ENCODE peak calls at places on chromosomes 4 and X, in five cellular contexts. One of them, this sample, is unnamed.

GRCh38 chrX:20412871-20413486 is 146.3 kb upstream of the RPS6KA3 start:
- DNase-seq in cardiac fibroblast: no peak
- DNase-seq in Peyer's patch: peak
- DNase-seq in endothelial cell of umbilical vein: no peak
- DNase-seq in tibial artery: peak
- DNase-seq in this sample: peak

GRCh38 chr4:13126976-13127910 is 356.9 kb downstream of the RAB28 start:
- DNase-seq in Peyer's patch: no peak
- DNase-seq in endothelial cell of umbilical vein: no peak
- DNase-seq in tibial artery: no peak
- DNase-seq in cardiac fibroblast: no peak
- DNase-seq in this sample: no peak

GRCh38 chrX:153953892-153954617 is 9.6 kb upstream of the RENBP start:
- DNase-seq in tibial artery: no peak
- DNase-seq in cardiac fibroblast: no peak
- DNase-seq in Peyer's patch: no peak
- DNase-seq in endothelial cell of umbilical vein: no peak
- DNase-seq in this sample: no peak

GRCh38 chr4:152606800-152607577 is 71.1 kb upstream of the FBXW7 start:
- DNase-seq in cardiac fibroblast: no peak
- DNase-seq in endothelial cell of umbilical vein: no peak
- DNase-seq in tibial artery: no peak
- DNase-seq in Peyer's patch: no peak
- DNase-seq in this sample: no peak

GRCh38 chr4:185634066-185634652 is 98.9 kb upstream of the PDLIM3 start:
- DNase-seq in tibial artery: no peak
- DNase-seq in cardiac fibroblast: peak
- DNase-seq in Peyer's patch: no peak
- DNase-seq in endothelial cell of umbilical vein: no peak
- DNase-seq in this sample: no peak

GRCh38 chrX:33128048-33128805 is 83.1 kb downstream of the DMD start:
- DNase-seq in Peyer's patch: no peak
- DNase-seq in tibial artery: no peak
- DNase-seq in endothelial cell of umbilical vein: no peak
- DNase-seq in cardiac fibroblast: no peak
- DNase-seq in this sample: no peak

GRCh38 chr4:80309301-80310004 is 26.1 kb upstream of the CFAP299 start:
- DNase-seq in endothelial cell of umbilical vein: peak
- DNase-seq in cardiac fibroblast: peak
- DNase-seq in Peyer's patch: no peak
- DNase-seq in tibial artery: no peak
- DNase-seq in this sample: no peak

GRCh38 chrX:135295238-135295943 is 13.9 kb upstream of the ETDC start:
- DNase-seq in tibial artery: peak
- DNase-seq in endothelial cell of umbilical vein: peak
- DNase-seq in Peyer's patch: peak
- DNase-seq in cardiac fibroblast: peak
- DNase-seq in this sample: no peak

GRCh38 chr4:161767116-161767515 is 396.7 kb downstream of the FSTL5 start:
- DNase-seq in tibial artery: no peak
- DNase-seq in endothelial cell of umbilical vein: no peak
- DNase-seq in cardiac fibroblast: peak
- DNase-seq in Peyer's patch: no peak
- DNase-seq in this sample: no peak

GRCh38 chr4:139828966-139829662 is 163.5 kb downstream of the MGST2 start:
- DNase-seq in Peyer's patch: no peak
- DNase-seq in cardiac fibroblast: no peak
- DNase-seq in tibial artery: no peak
- DNase-seq in endothelial cell of umbilical vein: no peak
- DNase-seq in this sample: no peak

GRCh38 chrX:100995469-100995868 is 26.0 kb downstream of the ARL13A start:
- DNase-seq in endothelial cell of umbilical vein: peak
- DNase-seq in tibial artery: no peak
- DNase-seq in cardiac fibroblast: peak
- DNase-seq in Peyer's patch: no peak
- DNase-seq in this sample: no peak

GRCh38 chrX:74613350-74614192 is 853 bp downstream of the RLIM start:
- DNase-seq in tibial artery: no peak
- DNase-seq in cardiac fibroblast: peak
- DNase-seq in endothelial cell of umbilical vein: peak
- DNase-seq in Peyer's patch: peak
- DNase-seq in this sample: no peak
- TF ChIP-seq CTCF in tibial artery: no peak
- TF ChIP-seq CTCF in cardiac fibroblast: peak
- TF ChIP-seq CTCF in endothelial cell of umbilical vein: no peak
- TF ChIP-seq CTCF in Peyer's patch: no peak
- TF ChIP-seq CTCF in this sample: no peak

GRCh38 chrX:15298201-15298600 is 17.2 kb downstream of the ASB11 start:
- DNase-seq in tibial artery: no peak
- DNase-seq in cardiac fibroblast: peak
- DNase-seq in endothelial cell of umbilical vein: peak
- DNase-seq in Peyer's patch: no peak
- DNase-seq in this sample: no peak

GRCh38 chrX:15298780-15299179 is 16.7 kb downstream of the ASB11 start:
- DNase-seq in endothelial cell of umbilical vein: no peak
- DNase-seq in cardiac fibroblast: no peak
- DNase-seq in tibial artery: no peak
- DNase-seq in Peyer's patch: no peak
- DNase-seq in this sample: no peak

GRCh38 chrX:15301924-15302323 is 13.5 kb downstream of the ASB11 start:
- DNase-seq in tibial artery: peak
- DNase-seq in Peyer's patch: peak
- DNase-seq in cardiac fibroblast: peak
- DNase-seq in endothelial cell of umbilical vein: no peak
- DNase-seq in this sample: no peak

DNA sequence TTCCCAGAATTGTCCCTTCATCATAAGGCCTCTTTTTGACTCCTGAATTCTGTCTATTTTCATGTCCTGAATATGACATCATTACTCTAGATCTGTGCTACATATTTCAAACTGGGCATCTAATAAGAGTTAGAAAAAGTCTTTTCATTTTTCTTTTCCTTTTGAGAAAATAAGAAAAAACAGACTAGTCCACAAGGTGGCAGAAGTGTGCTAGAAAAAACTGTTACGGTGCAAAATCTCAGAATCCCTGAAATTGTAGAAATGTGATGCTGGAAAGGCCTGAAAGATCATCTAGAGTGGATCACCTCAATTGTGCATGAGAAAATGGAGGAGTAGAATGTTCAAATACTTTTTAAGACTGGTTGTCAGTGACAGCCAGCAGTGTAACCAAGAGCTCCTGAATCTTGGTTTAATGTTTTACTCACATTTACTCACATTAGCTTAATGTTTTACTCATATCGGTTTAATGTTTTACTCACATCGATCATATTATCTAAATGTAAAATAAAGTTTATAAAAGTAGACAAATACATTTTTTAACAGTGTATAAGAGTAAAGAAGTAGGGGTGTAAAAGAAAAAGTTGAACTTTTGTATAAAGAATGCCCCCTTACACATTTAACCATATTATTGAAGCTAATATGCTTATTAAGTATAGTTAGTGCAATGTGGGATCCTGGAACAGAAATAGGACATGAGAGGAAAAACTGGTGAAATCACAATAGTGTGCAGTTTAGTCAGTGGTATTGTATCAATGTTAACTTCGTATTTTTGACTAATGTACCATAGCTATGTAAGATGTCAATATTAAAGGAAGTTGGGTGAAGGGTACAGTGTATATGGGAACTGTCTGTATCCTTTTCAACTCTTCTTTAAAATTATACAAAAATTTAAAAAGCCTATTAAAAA is 15.2 kb downstream of the ASB11 start:
- DNase-seq in Peyer's patch: no peak
- DNase-seq in endothelial cell of umbilical vein: peak
- DNase-seq in cardiac fibroblast: peak
- DNase-seq in tibial artery: no peak
- DNase-seq in this sample: no peak
- TF ChIP-seq CTCF in Peyer's patch: peak
- TF ChIP-seq CTCF in endothelial cell of umbilical vein: peak
- TF ChIP-seq CTCF in cardiac fibroblast: peak
- TF ChIP-seq CTCF in tibial artery: peak
- TF ChIP-seq CTCF in this sample: peak

DNA sequence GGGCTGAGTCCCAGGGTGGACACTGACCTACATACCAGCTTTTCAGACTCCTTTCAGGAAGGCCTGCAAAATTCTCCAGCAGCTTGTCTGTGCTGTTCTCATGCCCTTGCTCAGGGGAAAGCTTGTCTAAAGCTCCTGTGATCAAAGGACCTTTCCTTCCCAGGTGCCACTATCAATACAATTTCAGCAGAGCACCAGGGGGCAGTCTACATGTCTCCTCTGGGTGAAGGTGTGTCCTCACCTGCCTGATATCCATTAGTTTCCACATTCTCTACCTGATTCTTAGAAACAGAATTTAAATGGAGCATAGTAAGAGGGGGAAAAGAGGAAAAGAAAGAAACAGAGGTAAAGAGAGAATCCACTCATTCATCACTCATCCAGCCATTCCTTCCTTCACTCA is 114.2 kb downstream of the PPARGC1A start:
- DNase-seq in endothelial cell of umbilical vein: no peak
- DNase-seq in cardiac fibroblast: no peak
- DNase-seq in Peyer's patch: peak
- DNase-seq in tibial artery: no peak
- DNase-seq in this sample: no peak
- TF ChIP-seq CTCF in endothelial cell of umbilical vein: no peak
- TF ChIP-seq CTCF in cardiac fibroblast: no peak
- TF ChIP-seq CTCF in Peyer's patch: peak
- TF ChIP-seq CTCF in tibial artery: no peak
- TF ChIP-seq CTCF in this sample: peak

DNA sequence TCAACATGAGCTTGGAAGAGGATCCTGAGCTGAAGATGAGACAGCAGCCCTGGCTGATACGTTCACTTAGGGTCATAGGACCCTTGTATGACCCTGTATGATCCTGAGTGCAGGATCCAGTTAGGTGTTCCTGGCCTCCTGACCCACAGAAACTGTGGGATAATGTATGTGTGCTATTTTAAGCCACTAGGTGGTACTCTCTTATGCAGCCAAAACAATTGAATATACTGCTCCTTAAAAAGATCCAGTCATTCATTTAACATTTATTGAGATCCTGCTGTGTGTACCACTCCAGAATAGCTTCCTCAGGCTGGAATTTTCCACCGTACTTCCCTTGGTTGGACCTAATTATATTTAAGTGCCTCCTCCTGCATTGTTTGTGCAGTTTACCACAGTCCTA is 167.1 kb downstream of the AMELX start:
- DNase-seq in endothelial cell of umbilical vein: no peak
- DNase-seq in tibial artery: no peak
- DNase-seq in cardiac fibroblast: no peak
- DNase-seq in Peyer's patch: no peak
- DNase-seq in this sample: no peak
- TF ChIP-seq CTCF in endothelial cell of umbilical vein: no peak
- TF ChIP-seq CTCF in tibial artery: no peak
- TF ChIP-seq CTCF in cardiac fibroblast: peak
- TF ChIP-seq CTCF in Peyer's patch: no peak
- TF ChIP-seq CTCF in this sample: no peak